ENCODE peak calls at places on chromosomes 11 and 22, in eight cellular contexts. P is lung, R is thoracic aorta, L is lower lobe of right lung, M is tibial artery, T is colonic mucosa, Z is MG63, X is small intestine. Y is an unnamed sample.

GRCh38 chr11:2929511-2929879 is 275 bp upstream of the PHLDA2 start:
- DNase-seq in M (peak; percentile 55), P (peak; percentile 63), R (peak; percentile 36), T (peak; percentile 85), L (peak; percentile 75), X (peak; percentile 86), Z (peak; percentile 84), Y (peak; percentile 81)

GRCh38 chr11:2737876-2738275 is 38.1 kb upstream of the KCNQ1OT1 start:
- DNase-seq in X (peak; percentile 67), R (no peak), P (no peak), L (no peak), T (peak; percentile 76), M (no peak), Z (peak; percentile 48), Y (peak; percentile 22)

GRCh38 chr11:130413383-130414106 is 14.9 kb downstream of the ADAMTS8 start:
- DNase-seq in Z (peak; percentile 84), R (no peak), P (no peak), T (no peak), X (no peak), M (no peak), L (no peak), Y (peak; percentile 97)

GRCh38 chr11:61293869-61294716 is 1.0 kb downstream of the VWCE start:
- DNase-seq in X (peak; percentile 6), T (no peak), Z (peak; percentile 43), R (peak; percentile 23), M (peak; percentile 43), L (peak; percentile 55), P (no peak), Y (peak; percentile 22)

GRCh38 chr22:40951795-40952602 is 821 bp downstream of the RBX1 start:
- DNase-seq in P (no peak), X (no peak), T (no peak), M (no peak), R (no peak), Z (no peak), L (no peak), Y (no peak)

GRCh38 chr22:20656902-20657836 is 116.7 kb upstream of the SERPIND1 start:
- DNase-seq in T (no peak), X (no peak), P (no peak), L (no peak), R (no peak), M (no peak), Z (no peak), Y (no peak)

GRCh38 chr11:128766687-128767086 is 72.8 kb downstream of the FLI1 start:
- DNase-seq in M (no peak), L (no peak), X (no peak), Z (no peak), P (no peak), R (no peak), T (no peak), Y (no peak)

GRCh38 chr22:25729016-25729415 is 13.0 kb upstream of the MYO18B start:
- DNase-seq in Z (no peak), M (no peak), P (no peak), R (no peak), X (no peak), T (no peak), L (no peak), Y (no peak)

GRCh38 chr22:23838686-23839468 is at the start of gene DERL3:
- DNase-seq in X (peak; percentile 99), T (peak; percentile 100), P (peak; percentile 99), R (peak; percentile 99), M (peak; percentile 99), L (peak; percentile 100), Z (peak; percentile 89), Y (peak; percentile 63)

GRCh38 chr11:105719073-105719846 is 109.4 kb downstream of the GRIA4 start:
- DNase-seq in M (no peak), P (no peak), L (no peak), Z (peak; percentile 44), R (no peak), X (no peak), T (no peak), Y (peak; percentile 99)

GRCh38 chr22:50318698-50319411 is 8.0 kb downstream of the DENND6B start:
- DNase-seq in Z (no peak), X (no peak), R (no peak), P (no peak), L (no peak), T (no peak), M (no peak), Y (no peak)

GRCh38 chr11:125591659-125592304 is 870 bp upstream of the STT3A start:
- DNase-seq in P (peak; percentile 34), M (peak; percentile 30), X (peak; percentile 54), R (peak; percentile 4), T (peak; percentile 47), Z (peak; percentile 29), L (peak; percentile 59), Y (peak; percentile 40)

GRCh38 chr11:62487698-62488551 is 58.7 kb downstream of the AHNAK start:
- DNase-seq in M (no peak), L (no peak), P (no peak), R (no peak), X (no peak), T (no peak), Z (no peak), Y (no peak)

GRCh38 chr11:74837191-74837590 is 88.5 kb downstream of the RNF169 start:
- DNase-seq in L (no peak), R (no peak), T (no peak), M (no peak), X (no peak), Z (no peak), P (no peak), Y (no peak)

GRCh38 chr11:35185696-35186095 is 46.7 kb downstream of the CD44 start:
- DNase-seq in T (no peak), L (no peak), R (no peak), X (no peak), P (no peak), M (no peak), Z (no peak), Y (no peak)

GRCh38 chr11:57597971-57598830 is 716 bp downstream of the SERPING1 start:
- DNase-seq in T (peak; percentile 60), Z (peak; percentile 33), L (peak; percentile 83), P (peak; percentile 74), M (peak; percentile 82), X (no peak), R (peak; percentile 25), Y (no peak)

GRCh38 chr22:45905924-45906865 is 70.8 kb downstream of the WNT7B start:
- DNase-seq in T (no peak), X (no peak), Z (peak; percentile 57), M (no peak), R (peak; percentile 9), L (no peak), P (no peak), Y (no peak)

GRCh38 chr22:45904236-45904635 is 72.7 kb downstream of the WNT7B start:
- DNase-seq in P (no peak), T (no peak), R (no peak), X (no peak), Z (no peak), M (no peak), L (no peak), Y (no peak)

GRCh38 chr22:45905326-45905923 is 71.5 kb downstream of the WNT7B start:
- DNase-seq in Z (no peak), L (no peak), X (no peak), R (no peak), P (no peak), M (no peak), T (no peak), Y (no peak)

GRCh38 chr22:45906946-45907345 is 70.0 kb downstream of the WNT7B start:
- DNase-seq in P (no peak), M (no peak), R (no peak), L (no peak), T (no peak), X (no peak), Z (no peak), Y (no peak)

DNA sequence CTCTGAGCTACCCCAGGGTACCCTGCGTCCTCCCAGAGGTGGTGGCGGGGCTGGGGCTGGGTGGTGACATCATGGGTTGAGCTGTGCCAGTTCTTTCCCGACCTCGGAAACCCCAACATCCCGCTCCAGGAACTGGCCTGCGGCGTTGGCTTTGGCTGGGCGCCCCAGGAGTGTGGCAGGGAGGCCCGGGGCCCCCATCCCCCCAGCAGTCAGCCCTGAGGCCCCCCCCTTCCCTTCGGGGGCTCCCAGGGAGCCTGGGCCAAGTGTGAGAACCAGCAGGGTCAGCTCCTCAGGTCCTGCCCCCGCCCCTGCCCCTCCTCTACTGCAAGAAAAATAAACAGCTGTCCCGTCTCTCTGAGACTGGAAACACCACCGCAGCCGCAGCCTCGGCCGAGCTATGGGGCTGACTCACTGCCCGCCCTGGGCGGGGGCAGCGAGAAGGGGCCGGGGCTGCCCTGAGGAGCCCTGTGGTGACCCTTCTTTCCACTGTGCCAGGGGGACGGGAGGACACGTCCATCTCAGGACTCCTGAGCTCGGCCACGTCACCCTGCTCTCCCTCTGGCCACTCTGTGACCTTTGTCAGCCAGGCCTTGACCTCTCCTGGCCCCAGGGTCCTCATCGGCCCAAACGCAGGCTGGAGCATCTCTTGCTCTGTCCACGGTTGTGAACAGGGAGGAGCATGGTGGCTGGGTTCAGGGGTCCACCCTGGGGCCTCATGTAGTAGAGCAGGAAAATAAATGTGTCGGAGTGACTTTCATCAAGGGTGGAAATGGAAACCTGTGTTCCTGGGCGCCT is 73.4 kb downstream of the WNT7B start:
- DNase-seq in T (no peak), L (no peak), R (peak; percentile 28), Z (peak; percentile 93), X (no peak), P (no peak), M (no peak), Y (peak; percentile 60)
- H3K27me3 ChIP-seq in T (peaks cover 6% of the 10 kb centered on the region), L (peaks cover 17% of the 10 kb centered on the region), R (no peaks in the 10 kb centered on the region), Z (no peaks in the 10 kb centered on the region), X (peaks cover 2% of the 10 kb centered on the region), P (no peaks in the 10 kb centered on the region), M (no peaks in the 10 kb centered on the region), Y (no peaks in the 10 kb centered on the region)

DNA sequence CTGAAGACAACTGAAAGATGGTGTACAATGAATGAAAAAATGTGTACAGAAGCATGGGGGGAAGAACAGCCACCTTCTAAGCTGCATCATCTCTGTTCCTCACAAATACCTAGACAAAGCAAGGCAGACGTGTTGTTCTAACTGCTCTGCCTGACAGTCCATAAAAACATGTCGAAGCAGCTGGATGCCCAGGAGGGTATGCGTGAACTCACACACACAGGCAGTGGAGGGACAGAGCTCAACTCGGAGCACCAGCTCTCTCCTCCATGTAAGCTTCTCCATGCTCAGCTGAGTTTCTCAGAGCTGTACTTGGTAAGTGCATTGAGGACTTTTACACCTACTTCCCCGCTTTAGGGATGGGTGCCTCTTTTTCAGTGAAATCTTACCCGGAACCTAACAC is 327.5 kb downstream of the CTTN start:
- DNase-seq in Z (no peak), R (no peak), L (no peak), P (no peak), X (no peak), T (no peak), M (no peak), Y (no peak)
- H3K27me3 ChIP-seq in Z (no peaks in the 10 kb centered on the region), R (no peaks in the 10 kb centered on the region), L (no peaks in the 10 kb centered on the region), P (no peaks in the 10 kb centered on the region), X (no peaks in the 10 kb centered on the region), T (no peaks in the 10 kb centered on the region), M (no peaks in the 10 kb centered on the region), Y (no peaks in the 10 kb centered on the region)

GRCh38 chr22:26983311-26983710 is 325.9 kb downstream of the MIAT start:
- DNase-seq in P (no peak), Z (peak; percentile 10), M (no peak), R (no peak), L (no peak), T (no peak), X (no peak), Y (no peak)
- H3K27me3 ChIP-seq in P (no peaks in the 10 kb centered on the region), Z (peaks cover 2% of the 10 kb centered on the region), M (no peaks in the 10 kb centered on the region), R (no peaks in the 10 kb centered on the region), L (no peaks in the 10 kb centered on the region), T (no peaks in the 10 kb centered on the region), X (peaks cover 6% of the 10 kb centered on the region), Y (no peaks in the 10 kb centered on the region)

DNA sequence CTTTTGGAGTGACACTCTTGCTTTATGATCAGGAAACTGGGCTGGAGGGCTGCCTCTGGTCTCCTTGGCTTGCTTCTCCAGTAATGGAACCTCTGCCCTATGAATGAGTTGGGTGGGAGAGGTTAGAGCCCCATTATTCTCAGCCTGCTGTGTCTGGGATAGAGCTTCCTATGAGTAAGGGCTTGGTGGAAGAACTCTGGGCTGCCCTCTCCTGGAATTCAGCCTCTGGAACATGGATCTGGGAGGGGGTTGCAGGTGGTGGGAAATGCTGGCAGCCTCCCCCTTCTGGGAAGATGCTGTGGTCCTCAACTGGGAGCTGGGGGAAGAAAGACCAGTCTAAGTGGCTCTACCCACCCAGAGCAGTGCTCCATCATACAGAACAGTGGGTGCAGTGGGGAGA is 81.8 kb upstream of the SYN3 start:
- DNase-seq in R (no peak), L (no peak), T (no peak), P (no peak), X (no peak), M (no peak), Z (no peak), Y (no peak)
- H3K27me3 ChIP-seq in R (no peaks in the 10 kb centered on the region), L (no peaks in the 10 kb centered on the region), T (no peaks in the 10 kb centered on the region), P (no peaks in the 10 kb centered on the region), X (no peaks in the 10 kb centered on the region), M (no peaks in the 10 kb centered on the region), Z (no peaks in the 10 kb centered on the region), Y (no peaks in the 10 kb centered on the region)